ENCODE peak calls at places on chromosomes 7 and 10, in five cellular contexts. E, G, R, X and O are unnamed samples.

GRCh38 chr7:31735991-31736982 is 49.3 kb downstream of the PPP1R17 start:
- DNase-seq in E (peak), G (peak), R (peak), X (peak), O (peak)

GRCh38 chr7:99971242-99971641 is 4.6 kb downstream of the AZGP1 start:
- DNase-seq in E (no peak), G (no peak), R (no peak), X (no peak), O (no peak)

GRCh38 chr10:31011660-31012022 is 20.0 kb downstream of the ZNF438 start:
- DNase-seq in E (no peak), G (no peak), R (no peak), X (no peak), O (no peak)

GRCh38 chr10:43407148-43407575 is 1.8 kb downstream of the HNRNPF start:
- DNase-seq in E (peak), G (peak), R (no peak), X (no peak), O (peak)

GRCh38 chr10:72503241-72503640 is 122.6 kb downstream of the MICU1 start:
- DNase-seq in E (no peak), G (no peak), R (no peak), X (peak), O (no peak)

GRCh38 chr10:86163522-86164215 is 202.9 kb downstream of the GRID1 start:
- DNase-seq in E (no peak), G (no peak), R (no peak), X (no peak), O (no peak)

GRCh38 chr10:11704087-11704486 is 38.1 kb upstream of the ECHDC3 start:
- DNase-seq in E (no peak), G (no peak), R (no peak), X (no peak), O (no peak)

GRCh38 chr7:45085619-45086200 is 3.1 kb downstream of the NACAD start:
- DNase-seq in E (no peak), G (no peak), R (no peak), X (no peak), O (no peak)

GRCh38 chr7:159147687-159148086 is 3.0 kb upstream of the VIPR2 start:
- DNase-seq in E (no peak), G (no peak), R (no peak), X (no peak), O (no peak)

GRCh38 chr10:110789604-110790428 is 81.9 kb upstream of the PDCD4 start:
- DNase-seq in E (no peak), G (no peak), R (no peak), X (no peak), O (no peak)

GRCh38 chr10:98414932-98415709 is at the start of gene PYROXD2:
- DNase-seq in E (peak), G (peak), R (peak), X (peak), O (peak)

GRCh38 chr10:110860576-110861241 is 11.0 kb upstream of the PDCD4 start:
- DNase-seq in E (no peak), G (no peak), R (no peak), X (no peak), O (no peak)

GRCh38 chr7:90337106-90337505 is 9.4 kb upstream of the GTPBP10 start:
- DNase-seq in E (no peak), G (no peak), R (no peak), X (no peak), O (no peak)

GRCh38 chr7:14381306-14381705 is 391.8 kb upstream of the ETV1 start:
- DNase-seq in E (no peak), G (no peak), R (no peak), X (no peak), O (no peak)

GRCh38 chr10:66176772-66177171 is 749.1 kb upstream of the LRRTM3 start:
- DNase-seq in E (no peak), G (no peak), R (no peak), X (peak), O (no peak)

GRCh38 chr7:121329460-121330052 is 756 bp downstream of the WNT16 start:
- DNase-seq in E (peak), G (no peak), R (no peak), X (no peak), O (peak)

GRCh38 chr10:98006266-98006665 is 24.2 kb downstream of the CRTAC1 start:
- DNase-seq in E (peak), G (no peak), R (no peak), X (no peak), O (no peak)

GRCh38 chr7:134450296-134451000 is 8.5 kb downstream of the AKR1B1 start:
- DNase-seq in E (no peak), G (no peak), R (no peak), X (no peak), O (no peak)

GRCh38 chr10:43322321-43322720 is 49.1 kb upstream of the FXYD4 start:
- DNase-seq in E (no peak), G (peak), R (no peak), X (no peak), O (peak)

GRCh38 chr7:105647591-105647990 is 66.3 kb upstream of the EFCAB10 start:
- DNase-seq in E (no peak), G (no peak), R (no peak), X (no peak), O (no peak)

GRCh38 chr7:158374586-158374985 is 213.0 kb downstream of the PTPRN2 start:
- DNase-seq in E (no peak), G (no peak), R (no peak), X (no peak), O (no peak)

GRCh38 chr7:114976666-114977065 is 54.8 kb downstream of the MDFIC start:
- DNase-seq in E (no peak), G (no peak), R (no peak), X (no peak), O (no peak)

GRCh38 chr7:131524116-131524515 is 32.3 kb downstream of the PODXL start:
- DNase-seq in E (no peak), G (no peak), R (no peak), X (no peak), O (no peak)

GRCh38 chr7:118473271-118473670 is 248.8 kb downstream of the ANKRD7 start:
- DNase-seq in E (no peak), G (no peak), R (no peak), X (no peak), O (no peak)

GRCh38 chr10:88289342-88289741 is 293.8 kb downstream of the RNLS start:
- DNase-seq in E (no peak), G (no peak), R (no peak), X (no peak), O (no peak)

GRCh38 chr10:19325581-19325980 is 277.0 kb downstream of the MALRD1 start:
- DNase-seq in E (no peak), G (no peak), R (no peak), X (no peak), O (no peak)

GRCh38 chr10:110919971-110920881 is 822 bp downstream of the SHOC2 start:
- DNase-seq in E (peak), G (peak), R (peak), X (no peak), O (no peak)

GRCh38 chr10:113187066-113187777 is 237.2 kb downstream of the TCF7L2 start:
- DNase-seq in E (no peak), G (no peak), R (no peak), X (no peak), O (peak)

GRCh38 chr10:79001082-79001885 is 67.5 kb upstream of the ZMIZ1 start:
- DNase-seq in E (peak), G (no peak), R (no peak), X (no peak), O (no peak)

GRCh38 chr10:49152037-49152436 is 18.2 kb upstream of the FAM170B start:
- DNase-seq in E (no peak), G (no peak), R (no peak), X (no peak), O (no peak)

GRCh38 chr7:131369354-131369753 is 41.7 kb downstream of the MKLN1 start:
- DNase-seq in E (no peak), G (no peak), R (no peak), X (no peak), O (no peak)

GRCh38 chr10:110324805-110325280 is 20.1 kb upstream of the SMNDC1 start:
- DNase-seq in E (no peak), G (no peak), R (no peak), X (no peak), O (no peak)

GRCh38 chr10:63375859-63376258 is 89.9 kb downstream of the JMJD1C start:
- DNase-seq in E (no peak), G (no peak), R (no peak), X (no peak), O (no peak)

DNA sequence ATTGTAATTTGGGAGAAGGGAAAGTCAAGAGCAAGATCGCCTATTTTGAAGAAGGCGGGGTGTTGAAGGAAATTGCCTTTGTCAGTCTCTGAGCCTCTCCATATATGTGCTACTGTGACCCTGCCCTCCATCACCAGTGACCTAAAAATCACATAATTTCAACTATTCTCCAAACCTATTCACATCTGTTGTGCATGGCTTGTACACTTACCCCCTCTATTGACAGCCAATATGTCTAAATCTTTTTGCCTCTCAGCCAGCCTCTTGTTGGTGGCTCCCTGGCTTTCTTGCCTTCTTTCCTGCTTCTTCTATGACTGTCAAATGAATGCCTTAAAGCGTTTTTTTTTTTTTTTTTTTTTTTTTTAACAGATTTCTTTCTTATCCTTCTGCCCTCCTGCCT is 295.6 kb downstream of the AUTS2 start:
- DNase-seq in E (peak), G (no peak), R (no peak), X (no peak), O (no peak)
- TF ChIP-seq CTCF in E (no peak), G (no peak), R (no peak), X (no peak), O (no peak)

GRCh38 chr7:30663414-30663813 is 18.8 kb downstream of the CRHR2 start:
- DNase-seq in E (no peak), G (no peak), R (no peak), X (no peak), O (no peak)
- TF ChIP-seq CTCF in E (no peak), G (no peak), R (no peak), X (no peak), O (no peak)

GRCh38 chr10:119028900-119029612 is 458 bp upstream of the NANOS1 start:
- DNase-seq in E (peak), G (peak), R (peak), X (peak), O (peak)
- TF ChIP-seq CTCF in E (no peak), G (no peak), R (no peak), X (no peak), O (no peak)

GRCh38 chr7:146772581-146772980 is 656.0 kb downstream of the CNTNAP2 start:
- DNase-seq in E (peak), G (no peak), R (no peak), X (no peak), O (no peak)
- TF ChIP-seq CTCF in E (peak), G (no peak), R (no peak), X (no peak), O (no peak)

DNA sequence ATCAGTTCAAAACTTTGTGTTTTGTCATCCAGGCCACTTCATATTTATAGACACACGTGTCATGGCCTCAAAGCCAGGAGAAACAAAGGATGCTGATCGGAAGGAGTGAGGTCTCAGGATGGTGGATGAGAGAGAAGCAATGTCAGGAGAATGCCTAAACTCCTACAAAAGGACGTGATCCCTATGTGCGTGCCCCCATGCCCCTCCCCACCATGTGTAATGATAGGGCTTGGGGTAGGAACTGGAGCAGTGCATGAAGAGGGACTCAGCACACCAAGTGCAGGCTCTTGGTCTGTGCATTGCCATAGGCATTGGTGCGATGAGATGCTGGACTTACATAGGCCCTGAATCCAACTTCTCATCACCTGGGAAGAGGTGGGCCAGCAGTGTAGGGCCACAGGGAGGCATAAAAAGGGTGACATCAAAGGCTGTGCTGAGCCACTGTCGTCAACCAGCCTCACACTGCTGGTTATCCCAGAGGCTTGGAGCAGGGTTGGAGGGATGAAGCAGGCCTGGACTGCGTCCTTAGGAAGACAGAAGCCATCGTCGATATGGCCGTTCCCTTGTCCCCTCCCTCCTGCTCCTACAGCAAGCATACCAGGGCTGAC is 46.9 kb upstream of the GDF10 start:
- DNase-seq in E (no peak), G (no peak), R (no peak), X (no peak), O (no peak)
- TF ChIP-seq CTCF in E (no peak), G (no peak), R (no peak), X (no peak), O (no peak)

DNA sequence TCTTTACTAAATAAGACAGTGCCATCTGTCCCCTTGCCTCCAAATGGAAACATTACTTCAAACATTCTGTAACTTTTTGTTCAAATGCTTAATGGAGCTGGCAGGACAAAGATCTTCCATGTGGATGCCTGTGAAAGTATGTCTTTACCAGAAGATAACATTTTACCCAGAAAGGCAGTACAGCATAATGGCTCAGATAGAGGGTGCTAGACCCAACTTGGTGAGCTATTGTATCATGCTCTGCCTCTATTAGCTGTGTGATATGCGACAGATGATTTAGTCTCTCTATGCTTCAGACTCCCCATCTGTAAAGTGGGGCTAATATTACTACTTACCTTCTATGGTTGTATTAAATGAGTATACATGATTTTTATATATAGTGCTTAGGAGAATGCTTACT is 8.8 kb upstream of the SMKR1 start:
- DNase-seq in E (no peak), G (no peak), R (no peak), X (no peak), O (no peak)
- TF ChIP-seq CTCF in E (no peak), G (no peak), R (no peak), X (peak), O (no peak)

GRCh38 chr10:23533212-23533611 is 94.3 kb downstream of the OTUD1 start:
- DNase-seq in E (no peak), G (no peak), R (no peak), X (no peak), O (no peak)

GRCh38 chr10:23534328-23534727 is 95.5 kb downstream of the OTUD1 start:
- DNase-seq in E (no peak), G (no peak), R (no peak), X (no peak), O (no peak)

GRCh38 chr10:23538968-23539367 is 100.1 kb downstream of the OTUD1 start:
- DNase-seq in E (no peak), G (no peak), R (no peak), X (no peak), O (no peak)

GRCh38 chr10:23534761-23535160 is 95.9 kb downstream of the OTUD1 start:
- DNase-seq in E (no peak), G (no peak), R (no peak), X (no peak), O (no peak)

DNA sequence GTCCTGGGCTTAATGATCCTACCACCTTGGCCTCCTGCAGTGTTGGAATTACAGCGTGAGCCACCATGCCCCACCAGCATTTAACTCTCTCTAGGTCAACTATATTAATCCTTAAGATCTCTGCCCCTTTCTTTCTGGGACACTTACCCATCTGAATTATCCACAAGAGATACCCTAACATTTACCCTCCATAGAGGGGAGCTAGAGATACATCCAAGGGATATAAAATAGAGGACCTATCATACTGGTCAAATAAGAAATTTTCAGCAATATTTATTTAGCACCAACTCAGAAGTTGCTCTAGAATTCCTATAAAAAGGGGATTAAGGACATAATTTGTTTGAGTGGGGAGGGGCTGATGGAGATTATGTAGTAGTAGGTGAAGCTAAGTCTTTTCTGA is 96.5 kb downstream of the OTUD1 start:
- DNase-seq in E (no peak), G (no peak), R (no peak), X (no peak), O (no peak)
- TF ChIP-seq CTCF in E (no peak), G (no peak), R (no peak), X (no peak), O (no peak)